ENCODE peak calls at places on chromosomes 5 and 9, in ten cellular contexts. J is AG04450, M is A172, I is osteocyte, L is brain microvascular endothelial cell, Y is T follicular helper cell, R is GM10248, Q is astrocyte of the spinal cord, T is D341Med, C is NCI-H524. P is an unnamed sample.
A peak's percentile ranks its signal among the peaks of the same experiment; 100 is the strongest.

GRCh38 chr5:83407931-83408330 is 63.6 kb upstream of the VCAN start:
- DNase-seq in Y (no peak), R (no peak), J (no peak), I (no peak), T (no peak), C (no peak), M (no peak), Q (no peak), L (no peak), P (no peak)

GRCh38 chr5:167855818-167856217 is 435.6 kb upstream of the WWC1 start:
- DNase-seq in I (no peak), J (no peak), R (no peak), L (no peak), C (no peak), Y (no peak), M (no peak), Q (no peak), T (no peak), P (no peak)

GRCh38 chr5:145780961-145781360 is 54.2 kb downstream of the PRELID2 start:
- DNase-seq in Q (no peak), J (no peak), R (no peak), C (peak; percentile 17), M (no peak), T (no peak), L (no peak), Y (no peak), I (no peak), P (no peak)

GRCh38 chr5:117859161-117859560 is 1129.2 kb downstream of the DTWD2 start:
- DNase-seq in J (no peak), R (no peak), M (no peak), Q (no peak), I (no peak), Y (no peak), L (no peak), C (no peak), T (no peak), P (no peak)

GRCh38 chr5:133599044-133599443 is 13.3 kb downstream of the FSTL4 start:
- DNase-seq in L (no peak), R (no peak), Q (no peak), C (no peak), T (no peak), I (peak; percentile 80), Y (no peak), J (no peak), M (no peak), P (no peak)

GRCh38 chr5:147568710-147569109 is 58.8 kb upstream of the DPYSL3 start:
- DNase-seq in R (no peak), L (no peak), C (no peak), I (no peak), Q (no peak), T (no peak), J (no peak), M (peak; percentile 34), Y (no peak), P (no peak)

GRCh38 chr5:139878093-139878492 is 82.5 kb downstream of the PSD2 start:
- DNase-seq in Q (no peak), Y (no peak), T (no peak), J (no peak), I (no peak), R (no peak), L (no peak), M (peak; percentile 22), C (no peak), P (no peak)

GRCh38 chr9:37958154-37958553 is 54.2 kb upstream of the SLC25A51 start:
- DNase-seq in I (no peak), M (no peak), L (no peak), C (no peak), T (no peak), Q (no peak), Y (no peak), R (no peak), J (no peak), P (no peak)

GRCh38 chr5:130643321-130643720 is 521.7 kb downstream of the HINT1 start:
- DNase-seq in I (no peak), Y (no peak), M (no peak), Q (no peak), J (no peak), T (no peak), L (no peak), R (no peak), C (no peak), P (no peak)

GRCh38 chr9:129176786-129177442 is 1.1 kb downstream of the IER5L start:
- DNase-seq in R (no peak), I (no peak), J (no peak), T (peak; percentile 54), Q (peak; percentile 49), Y (no peak), M (no peak), C (no peak), L (peak; percentile 20), P (no peak)

GRCh38 chr5:14816999-14817761 is 54.4 kb downstream of the ANKH start:
- DNase-seq in Q (peak; percentile 97), I (no peak), C (no peak), J (peak; percentile 44), L (peak; percentile 94), M (peak; percentile 80), T (no peak), R (no peak), Y (no peak), P (peak; percentile 28)

GRCh38 chr5:34648039-34648438 is 8.1 kb upstream of the RAI14 start:
- DNase-seq in I (no peak), Y (no peak), R (no peak), M (no peak), Q (no peak), L (no peak), C (no peak), T (no peak), J (no peak), P (no peak)

GRCh38 chr9:137461663-137462395 is 2.7 kb upstream of the NSMF start:
- DNase-seq in M (peak; percentile 26), I (no peak), T (no peak), Y (peak; percentile 51), C (no peak), J (no peak), L (no peak), R (peak; percentile 92), Q (no peak), P (peak; percentile 72)

GRCh38 chr5:148687427-148687826 is 33.1 kb upstream of the HTR4 start:
- DNase-seq in J (no peak), C (peak; percentile 49), R (no peak), Y (no peak), M (peak; percentile 55), L (peak; percentile 36), Q (peak; percentile 17), I (no peak), T (peak; percentile 38), P (no peak)